ENCODE peak calls at places on chromosomes 3 and 15, in five cellular contexts. K, S, D, G and H are unnamed samples.
A peak's percentile ranks its signal among the peaks of the same experiment; 100 is the strongest.

GRCh38 chr3:134078169-134078821 is 48.6 kb upstream of the SLCO2A1 start:
- DNase-seq in K (no peak), S (no peak), D (no peak), G (no peak), H (peak; percentile 52)

GRCh38 chr3:50267280-50267913 is 1.6 kb upstream of the SEMA3B start:
- DNase-seq in K (peak; percentile 57), S (no peak), D (peak; percentile 83), G (peak; percentile 52), H (no peak)

GRCh38 chr3:158128755-158129154 is 18.9 kb downstream of the RSRC1 start:
- DNase-seq in K (no peak), S (no peak), D (no peak), G (no peak), H (no peak)

GRCh38 chr15:95620934-95621579 is 709.4 kb upstream of the NR2F2 start:
- DNase-seq in K (no peak), S (no peak), D (no peak), G (no peak), H (no peak)

GRCh38 chr3:59006791-59007517 is 42.9 kb downstream of the CFAP20DC start:
- DNase-seq in K (no peak), S (no peak), D (no peak), G (no peak), H (no peak)

GRCh38 chr3:17749281-17749680 is 6.8 kb upstream of the TBC1D5 start:
- DNase-seq in K (no peak), S (no peak), D (no peak), G (no peak), H (no peak)

GRCh38 chr3:64138046-64138445 is 87.2 kb downstream of the PRICKLE2 start:
- DNase-seq in K (no peak), S (no peak), D (no peak), G (no peak), H (no peak)

GRCh38 chr3:142057331-142057725 is 92.0 kb downstream of the TFDP2 start:
- DNase-seq in K (no peak), S (no peak), D (no peak), G (no peak), H (no peak)

GRCh38 chr15:36356978-36357582 is 222.3 kb upstream of the CDIN1 start:
- DNase-seq in K (no peak), S (peak; percentile 21), D (peak; percentile 33), G (no peak), H (no peak)

GRCh38 chr3:12170207-12170606 is 11.5 kb upstream of the TIMP4 start:
- DNase-seq in K (no peak), S (no peak), D (no peak), G (no peak), H (no peak)

GRCh38 chr3:43998841-43999805 is 242.6 kb upstream of the TOPAZ1 start:
- DNase-seq in K (peak; percentile 89), S (peak; percentile 99), D (peak; percentile 83), G (peak; percentile 80), H (no peak)

GRCh38 chr15:43776101-43776717 is 557 bp downstream of the ELL3 start:
- DNase-seq in K (peak; percentile 82), S (no peak), D (peak; percentile 60), G (peak; percentile 65), H (peak; percentile 25)

GRCh38 chr15:80342148-80342547 is 62.0 kb upstream of the ARNT2 start:
- DNase-seq in K (no peak), S (no peak), D (no peak), G (no peak), H (no peak)

GRCh38 chr3:114504941-114505632 is 211.3 kb downstream of the TIGIT start:
- DNase-seq in K (no peak), S (no peak), D (no peak), G (no peak), H (peak; percentile 53)

GRCh38 chr3:101849714-101850326 is 506 bp downstream of the NFKBIZ start:
- DNase-seq in K (peak; percentile 49), S (peak; percentile 76), D (no peak), G (peak; percentile 74), H (peak; percentile 39)

GRCh38 chr15:93070136-93070535 is 18.9 kb downstream of the RGMA start:
- DNase-seq in K (no peak), S (no peak), D (no peak), G (no peak), H (peak; percentile 30)

GRCh38 chr15:78402056-78402610 is 35.9 kb upstream of the IREB2 start:
- DNase-seq in K (no peak), S (no peak), D (no peak), G (no peak), H (no peak)

GRCh38 chr15:65032823-65033537 is 3.5 kb upstream of the MTFMT start:
- DNase-seq in K (peak; percentile 92), S (peak; percentile 44), D (peak; percentile 88), G (peak; percentile 92), H (peak; percentile 83)

GRCh38 chr3:45555154-45555591 is 39.4 kb upstream of the LIMD1 start:
- DNase-seq in K (no peak), S (no peak), D (no peak), G (no peak), H (peak; percentile 81)

GRCh38 chr3:117463716-117464115 is 754.1 kb downstream of the TUSC7 start:
- DNase-seq in K (no peak), S (no peak), D (no peak), G (no peak), H (no peak)

GRCh38 chr15:83926116-83926515 is 272.2 kb downstream of the ADAMTSL3 start:
- DNase-seq in K (no peak), S (no peak), D (no peak), G (no peak), H (no peak)

GRCh38 chr3:66404246-66404645 is 96.6 kb downstream of the LRIG1 start:
- DNase-seq in K (no peak), S (no peak), D (no peak), G (no peak), H (no peak)

GRCh38 chr3:65548848-65549625 is 489.7 kb downstream of the MAGI1 start:
- DNase-seq in K (peak; percentile 79), S (peak; percentile 84), D (peak; percentile 45), G (peak; percentile 71), H (no peak)

GRCh38 chr3:74129056-74129455 is 485.4 kb downstream of the CNTN3 start:
- DNase-seq in K (no peak), S (no peak), D (no peak), G (no peak), H (no peak)

GRCh38 chr15:80095959-80096358 is 36.5 kb downstream of the ZFAND6 start:
- DNase-seq in K (no peak), S (no peak), D (no peak), G (no peak), H (no peak)

GRCh38 chr15:72271895-72272212 is 500 bp downstream of the PARP6 start:
- DNase-seq in K (peak; percentile 48), S (no peak), D (peak; percentile 41), G (peak; percentile 57), H (no peak)

GRCh38 chr3:176850498-176850897 is 346.8 kb downstream of the TBL1XR1 start:
- DNase-seq in K (no peak), S (peak; percentile 12), D (no peak), G (no peak), H (no peak)

GRCh38 chr3:170523248-170523647 is 62.6 kb downstream of the SLC7A14 start:
- DNase-seq in K (no peak), S (no peak), D (no peak), G (no peak), H (peak; percentile 66)

GRCh38 chr3:177463863-177464262 is 266.6 kb upstream of the TBL1XR1 start:
- DNase-seq in K (peak; percentile 28), S (no peak), D (no peak), G (no peak), H (no peak)

GRCh38 chr3:33312361-33312760 is 35.1 kb downstream of the FBXL2 start:
- DNase-seq in K (no peak), S (no peak), D (no peak), G (no peak), H (no peak)

DNA sequence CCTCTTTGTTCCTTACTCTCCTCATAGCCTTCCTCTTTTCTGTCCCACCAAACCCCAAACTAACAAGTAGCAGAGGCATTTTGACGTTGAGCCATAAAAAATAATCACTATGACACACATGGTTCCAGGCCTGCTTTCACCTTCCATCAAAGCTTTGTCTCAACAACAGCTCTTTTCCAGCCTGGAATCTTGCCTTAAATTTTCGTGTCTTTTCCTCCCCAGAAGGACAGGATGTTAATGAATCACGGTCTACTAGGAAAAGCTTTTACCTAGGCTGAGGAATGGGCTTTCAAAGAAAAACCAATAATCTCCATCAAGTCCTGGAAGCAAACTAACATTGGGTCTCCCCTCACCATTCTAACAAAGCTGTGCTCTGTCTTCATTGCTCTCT is 107.1 kb upstream of the SLC4A7 start:
- DNase-seq in K (no peak), S (no peak), D (no peak), G (no peak), H (no peak)
- TF ChIP-seq EZH2phosphoT487 in K (no peak), S (no peak), D (no peak), G (no peak), H (no peak)

GRCh38 chr15:57445872-57446271 is 69.6 kb downstream of the CGNL1 start:
- DNase-seq in K (peak; percentile 38), S (no peak), D (no peak), G (no peak), H (no peak)
- TF ChIP-seq EZH2phosphoT487 in K (no peak), S (no peak), D (no peak), G (no peak), H (no peak)

GRCh38 chr3:40852712-40853111 is 328.0 kb downstream of the ZNF621 start:
- DNase-seq in K (no peak), S (no peak), D (no peak), G (no peak), H (no peak)
- TF ChIP-seq EZH2phosphoT487 in K (no peak), S (no peak), D (no peak), G (no peak), H (no peak)

GRCh38 chr15:74889882-74890768 is at the start of gene MPI:
- DNase-seq in K (peak; percentile 96), S (peak; percentile 97), D (peak; percentile 90), G (peak; percentile 95), H (peak; percentile 81)

GRCh38 chr15:74891469-74891868 is 1.6 kb downstream of the MPI start:
- DNase-seq in K (no peak), S (no peak), D (no peak), G (no peak), H (peak; percentile 25)

GRCh38 chr15:74892931-74893330 is 3.1 kb downstream of the MPI start:
- DNase-seq in K (no peak), S (no peak), D (no peak), G (no peak), H (no peak)

GRCh38 chr15:74893627-74894026 is 3.8 kb downstream of the MPI start:
- DNase-seq in K (no peak), S (no peak), D (no peak), G (no peak), H (no peak)

DNA sequence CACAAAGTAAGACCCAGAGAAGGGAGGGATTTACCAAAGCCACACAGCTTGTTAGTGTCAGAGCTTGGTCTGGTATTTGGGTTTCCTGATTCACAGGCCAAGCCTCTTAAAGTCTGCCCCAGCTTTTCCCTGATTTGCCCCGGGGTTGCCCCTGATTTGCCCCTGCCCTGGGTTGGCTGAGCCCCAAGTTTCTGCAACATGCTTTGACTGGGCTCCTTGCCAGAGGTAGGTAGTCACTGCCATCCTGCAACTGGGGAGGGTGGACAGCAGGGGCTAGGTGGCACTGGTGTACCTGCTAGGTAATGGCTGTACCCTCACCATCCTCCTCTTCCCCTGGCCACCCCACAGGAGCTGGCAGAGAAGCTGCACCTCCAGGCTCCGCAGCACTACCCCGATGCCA is 2.5 kb downstream of the MPI start:
- DNase-seq in K (no peak), S (no peak), D (no peak), G (no peak), H (peak; percentile 53)
- TF ChIP-seq EZH2phosphoT487 in K (no peak), S (no peak), D (no peak), G (no peak), H (no peak)

GRCh38 chr3:196989721-196990262 is 21.2 kb upstream of the PIGZ start:
- DNase-seq in K (no peak), S (no peak), D (no peak), G (no peak), H (peak; percentile 39)
- TF ChIP-seq EZH2phosphoT487 in K (no peak), S (no peak), D (no peak), G (no peak), H (no peak)